ENCODE peak calls at places on chromosomes 6 and 20, in ten cellular contexts. W, E, M, B, I, O, C, U, S and T are unnamed samples.
A peak's percentile ranks its signal among the peaks of the same experiment; 100 is the strongest.

GRCh38 chr6:37399795-37400490 is 33.1 kb upstream of the CMTR1 start:
- DNase-seq in W (no peak), E (no peak), M (no peak), B (no peak), I (no peak), O (no peak), C (no peak), U (no peak), S (no peak), T (no peak)

GRCh38 chr6:27059621-27060425 is 187.7 kb upstream of the PRSS16 start:
- DNase-seq in W (no peak), E (no peak), M (no peak), B (no peak), I (no peak), O (no peak), C (peak; percentile 30), U (no peak), S (no peak), T (no peak)

GRCh38 chr6:53588816-53589509 is 44.1 kb upstream of the GCLC start:
- DNase-seq in W (no peak), E (no peak), M (no peak), B (no peak), I (no peak), O (no peak), C (no peak), U (no peak), S (no peak), T (no peak)

GRCh38 chr6:127550403-127550802 is 26.6 kb upstream of the C6orf58 start:
- DNase-seq in W (no peak), E (no peak), M (no peak), B (no peak), I (no peak), O (no peak), C (no peak), U (no peak), S (no peak), T (no peak)

GRCh38 chr6:89295981-89296380 is 19.1 kb downstream of the GABRR2 start:
- DNase-seq in W (no peak), E (no peak), M (no peak), B (no peak), I (no peak), O (no peak), C (no peak), U (no peak), S (no peak), T (no peak)

GRCh38 chr6:44172759-44173500 is 14.3 kb downstream of the CAPN11 start:
- DNase-seq in W (peak; percentile 71), E (peak; percentile 91), M (no peak), B (peak; percentile 85), I (peak; percentile 53), O (peak; percentile 95), C (peak; percentile 88), U (peak; percentile 88), S (peak; percentile 62), T (peak; percentile 89)

GRCh38 chr6:137645850-137646249 is 151.7 kb upstream of the OLIG3 start:
- DNase-seq in W (no peak), E (no peak), M (no peak), B (no peak), I (no peak), O (no peak), C (no peak), U (no peak), S (no peak), T (no peak)

GRCh38 chr6:119234457-119234856 is 115.1 kb downstream of the MAN1A1 start:
- DNase-seq in W (no peak), E (no peak), M (no peak), B (no peak), I (no peak), O (no peak), C (no peak), U (no peak), S (no peak), T (no peak)

GRCh38 chr6:109186012-109186411 is 90.7 kb downstream of the CEP57L1 start:
- DNase-seq in W (no peak), E (no peak), M (no peak), B (no peak), I (no peak), O (no peak), C (no peak), U (no peak), S (no peak), T (no peak)

GRCh38 chr20:23613676-23614075 is 8.0 kb upstream of the CST9 start:
- DNase-seq in W (no peak), E (no peak), M (no peak), B (no peak), I (no peak), O (no peak), C (no peak), U (no peak), S (no peak), T (no peak)

GRCh38 chr6:34317172-34317477 is 68.3 kb upstream of the SMIM29 start:
- DNase-seq in W (no peak), E (no peak), M (no peak), B (no peak), I (no peak), O (no peak), C (no peak), U (no peak), S (no peak), T (no peak)

GRCh38 chr6:89999154-89999553 is 104.9 kb downstream of the GJA10 start:
- DNase-seq in W (no peak), E (no peak), M (peak; percentile 73), B (peak; percentile 48), I (no peak), O (no peak), C (no peak), U (peak; percentile 44), S (no peak), T (no peak)

GRCh38 chr6:15948930-15949900 is 179.7 kb upstream of the MYLIP start:
- DNase-seq in W (no peak), E (no peak), M (no peak), B (no peak), I (no peak), O (no peak), C (no peak), U (no peak), S (no peak), T (peak; percentile 63)

GRCh38 chr6:33249732-33250625 is 21.7 kb downstream of the VPS52 start:
- DNase-seq in W (no peak), E (peak; percentile 53), M (peak; percentile 28), B (peak; percentile 27), I (no peak), O (no peak), C (no peak), U (no peak), S (no peak), T (no peak)

GRCh38 chr6:22248513-22249308 is 48.1 kb downstream of the PRL start:
- DNase-seq in W (no peak), E (no peak), M (no peak), B (no peak), I (no peak), O (no peak), C (no peak), U (no peak), S (no peak), T (no peak)

GRCh38 chr6:44222486-44222986 is 859 bp upstream of the SLC29A1 start:
- DNase-seq in W (no peak), E (no peak), M (no peak), B (no peak), I (no peak), O (no peak), C (peak; percentile 65), U (no peak), S (no peak), T (no peak)

GRCh38 chr6:52724406-52725121 is 38.7 kb downstream of the GSTA2 start:
- DNase-seq in W (peak; percentile 23), E (peak; percentile 91), M (no peak), B (peak; percentile 76), I (peak; percentile 8), O (peak; percentile 95), C (peak; percentile 67), U (peak; percentile 72), S (peak; percentile 20), T (peak; percentile 87)

DNA sequence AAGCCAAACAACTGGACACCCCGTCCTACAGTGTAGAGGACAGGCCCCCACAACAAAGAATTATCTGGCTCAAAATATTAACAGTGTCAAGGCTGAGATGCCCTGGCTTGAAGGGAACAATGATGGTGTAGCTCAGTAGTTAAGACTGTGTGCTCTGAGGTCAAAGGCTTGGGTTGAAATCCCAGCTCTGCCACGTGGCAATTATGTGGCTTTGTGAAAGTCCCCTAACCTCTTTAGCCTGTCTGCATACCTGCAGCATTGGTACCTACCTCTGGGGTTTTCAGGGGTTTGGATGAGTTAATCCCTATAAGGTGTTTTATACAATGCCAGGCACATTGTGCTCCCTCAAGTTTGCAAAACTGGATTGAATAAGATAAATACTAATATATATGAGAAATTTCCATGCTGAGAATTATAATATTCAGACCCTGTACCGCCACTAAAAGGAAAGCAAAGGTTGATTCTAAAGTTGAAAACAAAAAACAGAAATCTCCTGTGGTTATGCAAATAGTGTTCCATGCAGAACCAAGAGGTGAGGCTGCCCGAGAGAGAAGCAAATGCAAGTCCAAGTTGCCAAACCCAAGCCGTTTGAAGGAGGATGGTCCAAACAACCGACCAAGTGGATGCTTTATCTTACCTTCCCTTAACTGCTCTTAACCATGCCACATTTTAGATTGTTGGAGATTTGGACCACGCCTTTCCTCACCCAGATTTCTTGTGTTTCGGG is 199.8 kb downstream of the NFATC2 start:
- DNase-seq in W (no peak), E (no peak), M (no peak), B (no peak), I (no peak), O (no peak), C (no peak), U (no peak), S (no peak), T (no peak)
- H3K27ac ChIP-seq in W (no peak overlapping the region), E (no peak overlapping the region), M (no peak overlapping the region), B (no peak overlapping the region), I (no peak overlapping the region), O (no peak overlapping the region), C (no peak overlapping the region), U (no peak overlapping the region), S (no peak overlapping the region), T (no peak overlapping the region)

DNA sequence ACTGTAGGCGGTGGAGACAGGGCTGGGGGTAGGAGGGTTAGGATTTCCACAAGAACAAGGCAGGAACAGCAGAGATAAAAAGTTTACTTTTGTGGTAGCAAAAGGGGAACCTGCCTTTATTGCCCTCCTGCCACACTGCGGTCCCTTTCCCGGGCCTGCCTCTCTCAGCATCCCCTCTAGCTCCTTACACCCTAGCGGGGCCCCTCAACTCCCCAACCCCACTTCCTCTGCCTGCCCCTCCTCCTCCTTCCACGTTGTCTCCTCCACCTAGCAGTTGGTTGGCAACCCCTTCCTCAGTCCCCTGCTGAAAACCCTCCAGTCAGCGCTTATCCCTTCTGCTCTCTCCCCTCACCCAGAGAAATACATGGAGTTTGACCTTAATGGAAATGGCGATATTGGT is 714 bp downstream of the AIF1 start:
- DNase-seq in W (no peak), E (no peak), M (no peak), B (no peak), I (no peak), O (no peak), C (no peak), U (no peak), S (peak; percentile 55), T (no peak)
- H3K27ac ChIP-seq in W (no peak overlapping the region), E (no peak overlapping the region), M (no peak overlapping the region), B (peak overlapping the region; percentile 37), I (no peak overlapping the region), O (no peak overlapping the region), C (no peak overlapping the region), U (peak overlapping the region; percentile 33), S (peak overlapping the region; percentile 70), T (peak overlapping the region; percentile 51)

GRCh38 chr6:134853111-134854055 is 96.5 kb downstream of the ALDH8A1 start:
- DNase-seq in W (no peak), E (no peak), M (no peak), B (no peak), I (no peak), O (no peak), C (no peak), U (no peak), S (no peak), T (no peak)
- H3K27ac ChIP-seq in W (no peak overlapping the region), E (no peak overlapping the region), M (no peak overlapping the region), B (no peak overlapping the region), I (no peak overlapping the region), O (no peak overlapping the region), C (no peak overlapping the region), U (peak overlapping the region; percentile 12), S (no peak overlapping the region), T (no peak overlapping the region)

GRCh38 chr20:50730765-50731054 is 670 bp upstream of the PARD6B start:
- DNase-seq in W (no peak), E (no peak), M (no peak), B (no peak), I (no peak), O (no peak), C (no peak), U (no peak), S (no peak), T (no peak)
- H3K27ac ChIP-seq in W (no peak overlapping the region), E (peak overlapping the region; percentile 43), M (peak overlapping the region; percentile 94), B (peak overlapping the region; percentile 68), I (peak overlapping the region; percentile 49), O (peak overlapping the region; percentile 58), C (peak overlapping the region; percentile 65), U (peak overlapping the region; percentile 90), S (peak overlapping the region; percentile 68), T (peak overlapping the region; percentile 66)